ENCODE peak calls at places on chromosome 3, in eight cellular contexts. Q is uterus, B is PC-9, Z is PC-3, P is body of pancreas, F is tibial nerve, G is endothelial cell of umbilical vein, R is brain microvascular endothelial cell. S is an unnamed sample.

GRCh38 chr3:46127503-46127902 is 80.6 kb downstream of the CCR1 start:
- DNase-seq in Q (no peak), B (peak; percentile 57), Z (peak; percentile 93), P (no peak), F (no peak), G (peak; percentile 25), R (peak; percentile 93), S (no peak)

GRCh38 chr3:122496529-122496928 is 18.2 kb downstream of the KPNA1 start:
- DNase-seq in Q (no peak), B (no peak), Z (no peak), P (no peak), F (no peak), G (no peak), R (no peak), S (no peak)

GRCh38 chr3:11641316-11641682 is 2.4 kb downstream of the VGLL4 start:
- DNase-seq in Q (no peak), B (no peak), Z (no peak), P (no peak), F (no peak), G (peak; percentile 49), R (no peak), S (no peak)

GRCh38 chr3:172709776-172710708 is 825 bp downstream of the NCEH1 start:
- DNase-seq in Q (peak; percentile 47), B (peak; percentile 38), Z (peak; percentile 36), P (peak; percentile 33), F (peak; percentile 17), G (peak; percentile 64), R (peak; percentile 24), S (peak; percentile 56)

GRCh38 chr3:95798628-95799027 is 1015.8 kb upstream of the EPHA6 start:
- DNase-seq in Q (no peak), B (no peak), Z (peak; percentile 46), P (no peak), F (no peak), G (no peak), R (no peak), S (no peak)

GRCh38 chr3:136193273-136194043 is 2.7 kb downstream of the MSL2 start:
- DNase-seq in Q (no peak), B (no peak), Z (peak; percentile 22), P (no peak), F (no peak), G (peak; percentile 48), R (no peak), S (no peak)

GRCh38 chr3:170425491-170426239 is 7.0 kb downstream of the CLDN11 start:
- DNase-seq in Q (no peak), B (no peak), Z (no peak), P (no peak), F (no peak), G (no peak), R (no peak), S (peak; percentile 79)

GRCh38 chr3:156750191-156750873 is 75.8 kb upstream of the LEKR1 start:
- DNase-seq in Q (no peak), B (no peak), Z (no peak), P (no peak), F (no peak), G (no peak), R (peak; percentile 25), S (no peak)

GRCh38 chr3:157532529-157533297 is 29.5 kb upstream of the VEPH1 start:
- DNase-seq in Q (no peak), B (peak; percentile 37), Z (peak; percentile 94), P (no peak), F (peak; percentile 55), G (peak; percentile 94), R (peak; percentile 71), S (no peak)

GRCh38 chr3:43405888-43406636 is 119.7 kb downstream of the SNRK start:
- DNase-seq in Q (no peak), B (no peak), Z (no peak), P (no peak), F (no peak), G (no peak), R (peak; percentile 97), S (peak; percentile 58)

GRCh38 chr3:143812411-143812968 is 35.8 kb downstream of the SLC9A9 start:
- DNase-seq in Q (no peak), B (no peak), Z (no peak), P (no peak), F (no peak), G (no peak), R (no peak), S (no peak)

DNA sequence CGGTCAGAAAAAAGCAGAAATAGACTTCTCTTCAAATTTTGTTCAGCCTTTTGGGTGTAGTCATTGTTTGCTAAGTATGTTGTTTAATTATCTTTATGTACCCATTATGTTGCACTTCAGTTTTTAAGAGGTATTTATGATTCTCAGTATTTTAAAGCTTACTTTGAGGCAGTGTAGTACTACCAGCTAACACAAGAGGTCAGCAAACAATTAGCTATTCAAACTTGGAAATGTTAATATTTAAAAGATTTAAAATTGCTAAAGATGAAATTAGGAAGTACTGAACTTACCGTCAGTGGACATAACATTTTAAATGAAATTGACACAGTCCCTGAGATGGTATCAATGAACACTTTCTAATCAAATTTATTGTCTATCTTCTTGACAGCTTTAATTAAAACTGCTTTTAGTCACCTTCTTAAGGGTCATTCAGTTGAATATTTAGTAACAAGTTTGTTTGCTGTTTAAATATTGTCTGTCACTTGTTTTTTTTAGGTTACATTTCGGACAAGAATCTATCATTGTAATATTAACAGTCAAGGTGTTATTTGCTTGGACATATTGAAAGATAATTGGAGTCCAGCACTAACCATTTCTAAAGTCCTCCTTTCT is 28.1 kb downstream of the NKIRAS1 start:
- DNase-seq in Q (no peak), B (no peak), Z (peak; percentile 72), P (no peak), F (peak; percentile 71), G (peak; percentile 79), R (peak; percentile 25), S (no peak)
- TF ChIP-seq CTCF in Q (peak; percentile 77), B (peak; percentile 92), Z (peak; percentile 93), P (peak; percentile 97), F (peak; percentile 83), G (peak; percentile 50), R (peak; percentile 58), S (peak; percentile 92)

GRCh38 chr3:42056840-42057239 is 34.3 kb upstream of the TRAK1 start:
- DNase-seq in Q (no peak), B (no peak), Z (no peak), P (no peak), F (no peak), G (no peak), R (no peak), S (no peak)

GRCh38 chr3:42061711-42062408 is 29.3 kb upstream of the TRAK1 start:
- DNase-seq in Q (peak; percentile 74), B (peak; percentile 71), Z (peak; percentile 98), P (no peak), F (peak; percentile 63), G (peak; percentile 90), R (peak; percentile 92), S (no peak)

GRCh38 chr3:42057561-42058211 is 33.5 kb upstream of the TRAK1 start:
- DNase-seq in Q (no peak), B (no peak), Z (no peak), P (no peak), F (no peak), G (no peak), R (no peak), S (no peak)

GRCh38 chr3:42063886-42064285 is 27.3 kb upstream of the TRAK1 start:
- DNase-seq in Q (no peak), B (no peak), Z (no peak), P (no peak), F (no peak), G (no peak), R (peak; percentile 86), S (no peak)

DNA sequence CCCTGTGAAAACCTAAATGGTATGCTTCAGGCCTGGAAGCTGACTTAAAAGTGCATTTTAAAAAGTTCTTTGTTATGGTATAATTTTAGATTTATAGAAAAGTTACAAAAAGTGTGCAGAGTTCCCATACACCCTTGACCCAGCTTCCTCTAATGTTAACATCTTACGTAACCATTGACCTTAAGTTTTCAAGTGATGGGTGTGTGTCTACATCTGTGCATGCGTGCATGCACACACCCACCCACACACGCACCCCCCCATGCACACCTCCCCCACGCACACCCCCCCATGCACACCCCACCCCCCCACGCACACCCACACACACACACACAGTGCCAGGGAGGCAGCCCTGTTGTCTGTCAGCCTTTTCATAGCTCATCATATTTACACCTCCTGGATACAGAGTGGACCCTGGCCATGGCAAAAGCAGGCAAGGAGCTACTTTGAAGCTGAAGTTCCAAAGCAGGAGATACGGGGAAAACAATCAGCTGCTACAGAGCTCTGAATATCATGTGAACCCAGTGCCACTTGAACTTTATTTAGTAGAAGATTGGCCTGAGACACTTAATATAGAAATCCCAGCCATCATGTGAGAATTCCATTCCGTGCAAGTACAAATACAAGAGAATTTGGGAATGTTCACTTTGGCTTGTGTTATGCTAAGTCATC is 30.0 kb upstream of the TRAK1 start:
- DNase-seq in Q (no peak), B (no peak), Z (no peak), P (no peak), F (no peak), G (no peak), R (no peak), S (no peak)
- H3K27ac ChIP-seq in Q (peak overlapping the region; percentile 64), B (peak overlapping the region; percentile 29), Z (peak overlapping the region; percentile 73), P (peak overlapping the region; percentile 64), F (peak overlapping the region; percentile 24), G (peak overlapping the region; percentile 80), R (peak overlapping the region; percentile 90), S (no peak overlapping the region)

DNA sequence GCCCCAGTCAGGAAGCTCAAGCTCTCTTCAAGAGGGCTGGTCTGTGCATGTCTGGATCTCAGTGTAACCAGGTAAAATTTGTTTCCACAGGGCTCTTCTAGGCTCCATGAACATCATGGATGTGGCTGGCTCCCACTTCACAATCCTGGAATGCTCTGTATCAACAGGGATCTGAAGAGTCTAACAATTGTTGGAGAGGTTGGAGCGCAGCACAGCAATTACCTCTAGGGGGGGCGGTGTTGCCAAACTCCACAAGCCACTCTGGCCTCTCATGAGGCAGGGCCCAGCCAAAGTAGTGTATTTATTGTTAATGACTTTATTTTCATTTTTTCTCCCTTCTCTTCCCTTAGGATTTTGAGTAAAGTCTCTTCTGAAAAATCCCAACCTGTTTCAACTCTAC is 6.1 kb upstream of the EIF2B5 start:
- DNase-seq in Q (no peak), B (peak; percentile 25), Z (peak; percentile 55), P (no peak), F (no peak), G (peak; percentile 36), R (peak; percentile 54), S (no peak)
- TF ChIP-seq CTCF in Q (no peak), B (peak; percentile 41), Z (peak; percentile 71), P (no peak), F (no peak), G (peak; percentile 41), R (peak; percentile 69), S (peak; percentile 10)

GRCh38 chr3:184336484-184337230 is 743 bp upstream of the FAM131A start:
- DNase-seq in Q (peak; percentile 39), B (no peak), Z (peak; percentile 48), P (no peak), F (peak; percentile 60), G (peak; percentile 66), R (no peak), S (no peak)

GRCh38 chr3:184338538-184338945 is 1.1 kb downstream of the FAM131A start:
- DNase-seq in Q (peak; percentile 96), B (no peak), Z (no peak), P (peak; percentile 50), F (peak; percentile 78), G (peak; percentile 84), R (peak; percentile 79), S (peak; percentile 84)

GRCh38 chr3:184337315-184337714 is at the start of gene FAM131A:
- DNase-seq in Q (peak; percentile 85), B (no peak), Z (no peak), P (no peak), F (peak; percentile 45), G (peak; percentile 12), R (no peak), S (peak; percentile 72)

GRCh38 chr3:184337981-184338380 is 581 bp downstream of the FAM131A start:
- DNase-seq in Q (no peak), B (no peak), Z (no peak), P (no peak), F (no peak), G (no peak), R (no peak), S (no peak)

GRCh38 chr3:184339016-184339415 is 1.6 kb downstream of the FAM131A start:
- DNase-seq in Q (no peak), B (no peak), Z (no peak), P (no peak), F (no peak), G (no peak), R (no peak), S (no peak)
- H3K27ac ChIP-seq in Q (peak overlapping the region; percentile 100), B (no peak overlapping the region), Z (no peak overlapping the region), P (no peak overlapping the region), F (peak overlapping the region; percentile 98), G (peak overlapping the region; percentile 99), R (no peak overlapping the region), S (peak overlapping the region; percentile 98)